ENCODE peak calls at places on chromosome 15, in five cellular contexts. O is H1, G is IMR-90, D is HepG2, I is K562. E is an unnamed sample.

GRCh38 chr15:89335289-89336041 is 841 bp upstream of the POLG start:
- DNase-seq in I (no peak), O (peak; percentile 73), G (no peak), D (peak; percentile 10), E (peak; percentile 52)

GRCh38 chr15:31367021-31367729 is 40.5 kb downstream of the KLF13 start:
- DNase-seq in O (no peak), I (no peak), D (no peak), G (no peak), E (no peak)

GRCh38 chr15:75037685-75038084 is 14.3 kb downstream of the PPCDC start:
- DNase-seq in I (no peak), O (no peak), D (no peak), G (no peak), E (no peak)

GRCh38 chr15:57947781-57948180 is 117.7 kb downstream of the ALDH1A2 start:
- DNase-seq in O (no peak), I (no peak), D (no peak), G (no peak), E (peak; percentile 57)

GRCh38 chr15:53762916-53763315 is 3.5 kb upstream of the WDR72 start:
- DNase-seq in D (no peak), I (no peak), O (no peak), G (no peak), E (no peak)

GRCh38 chr15:53203454-53203853 is 413.3 kb upstream of the ONECUT1 start:
- DNase-seq in I (no peak), D (no peak), G (no peak), O (no peak), E (no peak)

GRCh38 chr15:51281368-51281967 is 56.9 kb downstream of the CYP19A1 start:
- DNase-seq in O (peak; percentile 79), G (peak; percentile 53), D (peak; percentile 44), I (peak; percentile 57), E (peak; percentile 65)

GRCh38 chr15:24878153-24878552 is 76.6 kb upstream of the SNRPN start:
- DNase-seq in G (peak; percentile 61), I (no peak), O (no peak), D (peak; percentile 38), E (peak; percentile 33)

GRCh38 chr15:28909958-28910500 is 24.3 kb downstream of the APBA2 start:
- DNase-seq in D (no peak), G (no peak), I (no peak), O (no peak), E (no peak)

GRCh38 chr15:101187820-101188516 is 63.9 kb downstream of the CHSY1 start:
- DNase-seq in I (no peak), G (peak; percentile 99), D (no peak), O (no peak), E (peak; percentile 88)

GRCh38 chr15:67031321-67031720 is 34.1 kb upstream of the SMAD3 start:
- DNase-seq in O (no peak), I (no peak), D (no peak), G (no peak), E (no peak)

GRCh38 chr15:39127925-39128617 is 452.8 kb upstream of the THBS1 start:
- DNase-seq in G (peak; percentile 97), O (no peak), D (peak; percentile 98), I (peak; percentile 27), E (peak; percentile 98)

GRCh38 chr15:68536331-68537095 is 42.3 kb upstream of the CORO2B start:
- DNase-seq in O (no peak), I (no peak), G (peak; percentile 98), D (no peak), E (no peak)

GRCh38 chr15:69082041-69082502 is 67.6 kb downstream of the NOX5 start:
- DNase-seq in G (peak; percentile 83), D (no peak), I (no peak), O (no peak), E (peak; percentile 78)

GRCh38 chr15:26087881-26088280 is 224.8 kb upstream of the ATP10A start:
- DNase-seq in G (peak; percentile 12), D (no peak), O (no peak), I (no peak), E (no peak)

GRCh38 chr15:59364238-59364637 is 8.4 kb downstream of the MYO1E start:
- DNase-seq in G (peak; percentile 66), I (no peak), D (no peak), O (no peak), E (peak; percentile 40)

GRCh38 chr15:40942337-40942854 is 10.9 kb upstream of the CHAC1 start:
- DNase-seq in I (no peak), D (no peak), G (no peak), O (peak; percentile 56), E (no peak)

GRCh38 chr15:39596358-39597051 is 15.6 kb downstream of the THBS1 start:
- DNase-seq in O (no peak), D (no peak), G (peak; percentile 52), I (no peak), E (peak; percentile 89)

GRCh38 chr15:29045717-29046116 is 159.9 kb downstream of the APBA2 start:
- DNase-seq in O (no peak), D (no peak), G (peak; percentile 73), I (no peak), E (no peak)

GRCh38 chr15:69561071-69561784 is 108.6 kb downstream of the RPLP1 start:
- DNase-seq in O (no peak), D (peak; percentile 80), G (no peak), I (no peak), E (no peak)

GRCh38 chr15:101055411-101055810 is 136.3 kb downstream of the LRRK1 start:
- DNase-seq in G (no peak), O (peak; percentile 24), I (no peak), D (no peak), E (no peak)

GRCh38 chr15:25090073-25090733 is 135.4 kb downstream of the SNRPN start:
- DNase-seq in G (no peak), O (no peak), I (no peak), D (no peak), E (no peak)

GRCh38 chr15:70081612-70082011 is 16.1 kb downstream of the TLE3 start:
- DNase-seq in I (no peak), O (no peak), D (no peak), G (no peak), E (no peak)

GRCh38 chr15:90620379-90621134 is 90.8 kb downstream of the CRTC3 start:
- DNase-seq in G (no peak), I (peak; percentile 79), O (no peak), D (no peak), E (peak; percentile 25)

GRCh38 chr15:38781196-38781595 is 216.6 kb upstream of the RASGRP1 start:
- DNase-seq in O (no peak), G (no peak), D (no peak), I (no peak), E (no peak)

GRCh38 chr15:38696120-38696727 is 131.6 kb upstream of the RASGRP1 start:
- DNase-seq in I (no peak), O (no peak), D (no peak), G (peak; percentile 63), E (no peak)

GRCh38 chr15:95475067-95475466 is 855.4 kb upstream of the NR2F2 start:
- DNase-seq in G (no peak), I (no peak), O (no peak), D (no peak), E (no peak)

GRCh38 chr15:53549697-53550315 is 209.7 kb downstream of the WDR72 start:
- DNase-seq in I (no peak), O (no peak), D (no peak), G (no peak), E (no peak)

GRCh38 chr15:40130799-40131502 is 22.3 kb upstream of the BMF start:
- DNase-seq in D (no peak), G (no peak), O (no peak), I (no peak), E (no peak)

GRCh38 chr15:55507567-55507966 is 467 bp downstream of the DNAAF4 start:
- DNase-seq in D (no peak), I (no peak), G (no peak), O (no peak), E (no peak)

GRCh38 chr15:80070840-80071239 is 11.4 kb downstream of the ZFAND6 start:
- DNase-seq in G (peak; percentile 58), D (peak; percentile 82), O (no peak), I (no peak), E (no peak)

GRCh38 chr15:50182233-50183013 is 427 bp downstream of the SLC27A2 start:
- DNase-seq in G (peak; percentile 15), I (no peak), O (peak; percentile 85), D (no peak), E (peak; percentile 23)
- TF ChIP-seq POLR2A in G (no peak), I (no peak), O (no peak), D (peak; percentile 60), E (no peak)

DNA sequence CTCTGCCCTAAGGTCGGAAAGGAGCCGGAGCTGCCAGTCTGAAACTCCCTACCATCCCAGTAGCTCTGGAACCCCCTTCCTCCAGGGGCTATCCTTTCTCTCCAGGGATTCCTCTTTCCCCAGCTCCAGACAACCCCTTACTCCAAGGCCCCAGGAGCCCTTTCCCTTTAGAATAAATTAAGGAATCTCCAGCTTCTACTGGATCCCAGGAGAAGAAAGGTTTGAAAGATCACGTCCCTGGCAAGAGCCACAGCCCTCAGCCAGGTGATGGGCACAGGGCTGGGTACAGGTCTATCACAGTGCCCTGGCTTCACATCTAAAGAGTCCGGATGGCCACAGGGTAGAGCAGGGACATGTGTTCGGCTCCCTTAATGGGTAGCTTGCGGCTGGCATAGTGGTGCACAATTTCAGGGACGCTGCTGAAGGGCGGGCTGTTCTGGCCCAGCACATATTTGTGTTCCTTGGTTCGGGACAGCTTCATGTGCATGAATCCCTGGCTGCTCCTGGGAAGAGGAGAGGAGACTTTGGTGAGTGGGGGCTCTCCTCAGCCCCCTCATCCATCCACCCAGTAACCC is 20.0 kb downstream of the SHF start:
- DNase-seq in G (no peak), O (no peak), D (no peak), I (no peak), E (no peak)
- H2AFZ ChIP-seq in G (peak overlapping the region; percentile 97), O (no peak overlapping the region), D (no peak overlapping the region), I (peak overlapping the region; percentile 95), E (peak overlapping the region; percentile 5)

DNA sequence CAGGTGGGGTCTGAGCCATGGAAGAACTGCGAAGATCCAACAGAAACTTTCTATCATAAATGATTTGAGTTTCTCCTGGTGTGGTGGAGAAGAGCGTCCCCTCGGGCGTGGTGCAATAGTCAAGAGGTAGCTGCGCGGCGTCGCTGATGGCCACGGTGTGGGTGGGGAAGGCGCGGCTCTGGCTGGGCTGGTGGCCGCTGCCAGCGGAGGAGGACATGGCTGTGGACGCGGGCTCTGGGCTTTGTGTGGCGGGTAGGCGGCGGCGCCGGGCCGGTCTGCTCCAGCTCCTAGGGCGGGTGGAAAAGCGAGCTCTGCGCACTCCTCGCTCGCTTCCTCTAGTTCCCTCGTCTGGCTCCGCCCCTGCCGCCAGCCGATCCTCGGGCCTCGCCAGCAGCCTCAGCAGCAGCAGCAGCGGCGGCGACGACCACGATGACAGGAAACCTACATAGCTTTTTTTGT is 5.9 kb downstream of the STARD9 start:
- DNase-seq in G (peak; percentile 68), I (peak; percentile 64), D (peak; percentile 62), O (peak; percentile 84), E (peak; percentile 87)
- TF ChIP-seq POLR2A in G (no peak), I (no peak), D (no peak), O (peak; percentile 76), E (peak; percentile 33)

GRCh38 chr15:77582763-77583162 is 49.9 kb downstream of the LINGO1 start:
- DNase-seq in I (no peak), G (no peak), O (no peak), D (no peak), E (no peak)

GRCh38 chr15:77581896-77582569 is 50.7 kb downstream of the LINGO1 start:
- DNase-seq in D (no peak), I (no peak), O (no peak), G (no peak), E (no peak)

GRCh38 chr15:77578641-77579372 is 53.9 kb downstream of the LINGO1 start:
- DNase-seq in O (no peak), G (no peak), D (no peak), I (no peak), E (no peak)

GRCh38 chr15:77579498-77580188 is 53.1 kb downstream of the LINGO1 start:
- DNase-seq in G (no peak), I (no peak), O (no peak), D (no peak), E (no peak)

GRCh38 chr15:77580991-77581682 is 51.6 kb downstream of the LINGO1 start:
- DNase-seq in I (no peak), G (no peak), D (no peak), O (no peak), E (no peak)
- H2AFZ ChIP-seq in I (no peak overlapping the region), G (no peak overlapping the region), D (no peak overlapping the region), O (no peak overlapping the region), E (no peak overlapping the region)

E was measured in endothelial cell of umbilical vein.